ENCODE peak calls at places on chromosomes 11 and 22, in ten cellular contexts. C is activated T-cell treated with anti-CD3 and anti-CD28 coated beads, Interleukin-2, amount 50 U/mL, for 72 hours; J is AG08395; S is stimulated activated CD8-positive, alpha-beta memory T cell treated with anti-CD3 and anti-CD28 coated beads, Interleukin-15, amount 100 ng/mL, for 1 hour; F is nucleus accumbens; Y is right lobe of liver; D is body of pancreas; I is EH; H is activated CD8-positive, alpha-beta T cell treated with anti-CD3 and anti-CD28 coated beads, Interleukin-2, amount 10 ng/mL, durations not matched to agents 7 days and 5 days; X is spleen. R is an unnamed sample.

GRCh38 chr11:31141804-31142203 is 227.7 kb downstream of the DCDC1 start:
- DNase-seq in S (no peak), F (no peak), D (no peak), J (no peak), X (no peak), C (no peak), I (no peak), H (no peak), Y (no peak), R (no peak)

GRCh38 chr11:106395716-106396349 is 318.4 kb downstream of the AASDHPPT start:
- DNase-seq in I (no peak), Y (no peak), H (no peak), D (no peak), F (no peak), C (no peak), S (no peak), J (no peak), X (no peak), R (no peak)

GRCh38 chr11:7651700-7652099 is 21.6 kb downstream of the CYB5R2 start:
- DNase-seq in H (no peak), D (no peak), F (peak; percentile 50), S (no peak), X (no peak), I (no peak), Y (no peak), C (no peak), J (no peak), R (no peak)

GRCh38 chr22:30816413-30816812 is 121.7 kb downstream of the OSBP2 start:
- DNase-seq in H (no peak), X (no peak), I (no peak), D (no peak), J (no peak), F (no peak), Y (no peak), C (no peak), S (no peak), R (no peak)

GRCh38 chr11:108788565-108789199 is 123.8 kb downstream of the DDX10 start:
- DNase-seq in I (peak; percentile 58), J (peak; percentile 32), C (peak; percentile 5), S (no peak), X (no peak), D (peak; percentile 13), F (no peak), Y (no peak), H (no peak), R (no peak)

GRCh38 chr11:22466809-22467208 is 128.6 kb downstream of the SLC17A6 start:
- DNase-seq in D (no peak), S (no peak), I (peak; percentile 47), F (no peak), C (no peak), H (no peak), Y (no peak), J (peak; percentile 81), X (no peak), R (no peak)

GRCh38 chr11:82267186-82267585 is 466.5 kb downstream of the FAM181B start:
- DNase-seq in X (no peak), H (no peak), J (no peak), I (no peak), S (no peak), Y (no peak), D (no peak), F (no peak), C (no peak), R (no peak)

GRCh38 chr11:73210916-73211667 is 7.0 kb upstream of the P2RY2 start:
- DNase-seq in D (no peak), C (no peak), X (no peak), I (peak; percentile 28), H (no peak), F (no peak), Y (no peak), S (no peak), J (no peak), R (no peak)

GRCh38 chr11:43904737-43905515 is 24.3 kb downstream of the ALKBH3 start:
- DNase-seq in X (no peak), J (no peak), I (peak; percentile 15), D (no peak), F (no peak), H (no peak), Y (no peak), S (no peak), C (no peak), R (no peak)

GRCh38 chr22:42271191-42271813 is 849 bp upstream of the TCF20 start:
- DNase-seq in D (no peak), J (no peak), S (no peak), F (no peak), X (no peak), H (no peak), C (no peak), Y (no peak), I (no peak), R (no peak)

GRCh38 chr22:49824185-49824925 is 3.3 kb downstream of the BRD1 start:
- DNase-seq in S (no peak), C (no peak), X (no peak), Y (no peak), H (no peak), D (no peak), I (no peak), F (no peak), J (no peak), R (no peak)

GRCh38 chr11:78400116-78400515 is 17.5 kb downstream of the GAB2 start:
- DNase-seq in S (no peak), X (no peak), Y (no peak), H (no peak), C (no peak), J (no peak), D (no peak), I (peak; percentile 52), F (no peak), R (no peak)

GRCh38 chr22:27597703-27598444 is 203.7 kb downstream of the MN1 start:
- DNase-seq in H (no peak), D (peak; percentile 27), F (no peak), J (peak; percentile 35), I (peak; percentile 57), X (peak; percentile 9), Y (no peak), C (no peak), S (no peak), R (peak; percentile 10)

GRCh38 chr11:23320131-23320530 is 459.9 kb upstream of the CCDC179 start:
- DNase-seq in X (no peak), S (no peak), C (no peak), D (no peak), Y (no peak), F (no peak), J (no peak), H (no peak), I (peak; percentile 23), R (no peak)

GRCh38 chr11:61957028-61957770 is 7.0 kb downstream of the BEST1 start:
- DNase-seq in J (no peak), D (no peak), C (no peak), F (no peak), S (no peak), X (peak; percentile 45), H (peak; percentile 18), Y (no peak), I (no peak), R (no peak)

GRCh38 chr22:42970029-42970428 is 44.9 kb downstream of the PACSIN2 start:
- DNase-seq in X (no peak), S (no peak), Y (no peak), F (no peak), J (no peak), I (no peak), C (no peak), D (peak; percentile 62), H (no peak), R (no peak)

GRCh38 chr22:47784991-47785390 is 1022.5 kb downstream of the TBC1D22A start:
- DNase-seq in C (no peak), F (no peak), Y (no peak), S (no peak), D (no peak), J (no peak), X (no peak), H (no peak), I (no peak), R (no peak)

GRCh38 chr11:30917859-30918478 is 331.8 kb upstream of the MPPED2 start:
- DNase-seq in J (peak; percentile 58), F (no peak), D (peak; percentile 15), X (no peak), S (no peak), Y (no peak), C (peak; percentile 6), H (no peak), I (peak; percentile 44), R (peak; percentile 12)

GRCh38 chr22:41929158-41929896 is 2.7 kb upstream of the TNFRSF13C start:
- DNase-seq in F (no peak), C (no peak), S (no peak), X (peak; percentile 67), J (no peak), D (no peak), I (no peak), H (no peak), Y (no peak), R (no peak)

GRCh38 chr22:20053407-20054033 is 26.5 kb upstream of the DGCR8 start:
- DNase-seq in J (no peak), D (no peak), X (no peak), C (no peak), F (no peak), H (no peak), S (no peak), Y (no peak), I (no peak), R (no peak)

GRCh38 chr11:119759324-119759723 is 30.3 kb upstream of the NECTIN1 start:
- DNase-seq in D (no peak), C (no peak), X (peak; percentile 25), Y (no peak), F (no peak), J (peak; percentile 76), S (no peak), H (no peak), I (peak; percentile 58), R (peak; percentile 51)

GRCh38 chr11:78187366-78188011 is 937 bp downstream of the KCTD21 start:
- DNase-seq in X (no peak), D (no peak), Y (no peak), F (no peak), S (no peak), H (no peak), J (no peak), C (no peak), I (no peak), R (peak; percentile 70)

GRCh38 chr11:10044618-10045017 is 249.4 kb downstream of the SBF2 start:
- DNase-seq in F (no peak), S (no peak), I (no peak), C (peak; percentile 8), J (no peak), Y (no peak), D (no peak), H (no peak), X (no peak), R (no peak)

GRCh38 chr11:20110908-20111669 is 49.2 kb downstream of the DBX1 start:
- DNase-seq in S (no peak), Y (no peak), D (peak; percentile 64), C (peak; percentile 63), F (peak; percentile 9), X (no peak), H (peak; percentile 63), I (peak; percentile 99), J (peak; percentile 54), R (peak; percentile 64)

GRCh38 chr11:24511518-24511917 is 14.7 kb downstream of the LUZP2 start:
- DNase-seq in J (no peak), F (no peak), D (no peak), Y (no peak), H (no peak), X (no peak), C (no peak), I (no peak), S (no peak), R (peak; percentile 34)

GRCh38 chr22:41995211-41995610 is 3.4 kb upstream of the WBP2NL start:
- DNase-seq in C (no peak), S (no peak), X (no peak), Y (no peak), I (no peak), H (no peak), F (no peak), J (no peak), D (no peak), R (no peak)

GRCh38 chr11:45151362-45151982 is 5.0 kb downstream of the PRDM11 start:
- DNase-seq in F (no peak), I (no peak), D (no peak), X (peak; percentile 42), C (no peak), Y (no peak), H (no peak), J (no peak), S (no peak), R (no peak)

GRCh38 chr11:33912405-33913361 is 20.8 kb upstream of the LMO2 start:
- DNase-seq in D (no peak), H (no peak), F (no peak), S (no peak), X (peak; percentile 83), I (peak; percentile 79), Y (no peak), J (peak; percentile 87), C (no peak), R (no peak)

R was measured in small intestine.